ENCODE peak calls at places on chromosomes 13 and 19, in five cellular contexts. Y, V, F, B and K are unnamed samples.
A peak's percentile ranks its signal among the peaks of the same experiment; 100 is the strongest.

GRCh38 chr19:45047188-45047797 is 8.4 kb downstream of the CLASRP start:
- DNase-seq in Y (no peak), V (no peak), F (no peak), B (no peak), K (peak; percentile 67)

GRCh38 chr13:112510987-112511715 is 76.8 kb downstream of the TUBGCP3 start:
- DNase-seq in Y (no peak), V (no peak), F (no peak), B (no peak), K (no peak)

GRCh38 chr13:102763745-102764144 is 9.8 kb downstream of the TEX30 start:
- DNase-seq in Y (no peak), V (no peak), F (no peak), B (no peak), K (no peak)

GRCh38 chr13:36445806-36446423 is 13.6 kb downstream of the CCNA1 start:
- DNase-seq in Y (no peak), V (no peak), F (no peak), B (no peak), K (no peak)

GRCh38 chr13:21673592-21674270 is 2.9 kb downstream of the FGF9 start:
- DNase-seq in Y (peak; percentile 41), V (peak; percentile 57), F (no peak), B (no peak), K (peak; percentile 69)

GRCh38 chr19:43768273-43769050 is 12.3 kb downstream of the KCNN4 start:
- DNase-seq in Y (no peak), V (no peak), F (no peak), B (no peak), K (no peak)

GRCh38 chr19:16801599-16801998 is 27.6 kb upstream of the SIN3B start:
- DNase-seq in Y (no peak), V (no peak), F (no peak), B (no peak), K (no peak)

GRCh38 chr19:18107235-18108083 is 9.9 kb downstream of the MAST3 start:
- DNase-seq in Y (no peak), V (no peak), F (no peak), B (no peak), K (peak; percentile 42)

GRCh38 chr13:111339366-111340143 is 19.1 kb downstream of the TEX29 start:
- DNase-seq in Y (no peak), V (no peak), F (no peak), B (no peak), K (no peak)

GRCh38 chr19:4914736-4915501 is 5.6 kb downstream of the UHRF1 start:
- DNase-seq in Y (peak; percentile 67), V (no peak), F (no peak), B (no peak), K (no peak)

GRCh38 chr13:44576396-44577235 is 486 bp upstream of the TSC22D1 start:
- DNase-seq in Y (peak; percentile 41), V (peak; percentile 55), F (no peak), B (no peak), K (peak; percentile 42)

GRCh38 chr13:41581884-41582547 is 124.7 kb downstream of the RGCC start:
- DNase-seq in Y (no peak), V (no peak), F (no peak), B (no peak), K (no peak)

GRCh38 chr13:62512194-62513141 is 1096.8 kb upstream of the PCDH20 start:
- DNase-seq in Y (no peak), V (peak; percentile 25), F (no peak), B (no peak), K (no peak)

GRCh38 chr13:112806761-112807652 is 117.2 kb downstream of the ATP11A start:
- DNase-seq in Y (no peak), V (no peak), F (no peak), B (no peak), K (no peak)

GRCh38 chr13:48730971-48731658 is 77.4 kb downstream of the CYSLTR2 start:
- DNase-seq in Y (no peak), V (no peak), F (no peak), B (no peak), K (no peak)

GRCh38 chr19:16159655-16160054 is 13.7 kb downstream of the CIB3 start:
- DNase-seq in Y (no peak), V (no peak), F (no peak), B (no peak), K (no peak)

GRCh38 chr19:44278181-44278690 is 18.6 kb downstream of the ZNF233 start:
- DNase-seq in Y (no peak), V (no peak), F (no peak), B (no peak), K (no peak)

GRCh38 chr13:47472516-47472915 is 528.6 kb downstream of the SUCLA2 start:
- DNase-seq in Y (no peak), V (no peak), F (no peak), B (no peak), K (no peak)

GRCh38 chr19:38388310-38389100 is at the start of gene SPRED3:
- DNase-seq in Y (no peak), V (peak; percentile 67), F (peak; percentile 75), B (peak; percentile 44), K (peak; percentile 11)

GRCh38 chr19:29953352-29954247 is 11.6 kb downstream of the URI1 start:
- DNase-seq in Y (no peak), V (no peak), F (no peak), B (no peak), K (no peak)

GRCh38 chr13:32734511-32734910 is 148.3 kb downstream of the PDS5B start:
- DNase-seq in Y (no peak), V (no peak), F (no peak), B (no peak), K (no peak)

GRCh38 chr13:67574320-67575233 is 344.4 kb upstream of the PCDH9 start:
- DNase-seq in Y (no peak), V (no peak), F (no peak), B (no peak), K (no peak)

GRCh38 chr13:26499209-26499601 is 58.3 kb upstream of the WASF3 start:
- DNase-seq in Y (no peak), V (no peak), F (no peak), B (no peak), K (no peak)

GRCh38 chr19:16903347-16903746 is 14.5 kb downstream of the F2RL3 start:
- DNase-seq in Y (no peak), V (no peak), F (no peak), B (no peak), K (no peak)